ENCODE peak calls at places on chromosomes 3 and 15, in seven cellular contexts. F is IMR-90, G is H9, K is neuronal stem cell, O is trophoblast cell, B is mesendoderm, H is H1. T is an unnamed sample.

GRCh38 chr3:193744048-193744821 is 151.2 kb downstream of the OPA1 start:
- DNase-seq in F (no peak), G (no peak), K (no peak), O (no peak), B (peak), H (no peak), T (peak)

GRCh38 chr3:152302521-152303021 is 33.8 kb downstream of the MBNL1 start:
- DNase-seq in F (peak), G (no peak), K (no peak), O (peak), B (no peak), H (no peak), T (peak)

GRCh38 chr15:85750807-85751730 is 43.7 kb downstream of the KLHL25 start:
- DNase-seq in F (no peak), G (peak), K (no peak), O (no peak), B (peak), H (peak), T (no peak)

GRCh38 chr3:150371741-150372254 is 36.3 kb upstream of the TSC22D2 start:
- DNase-seq in F (peak), G (no peak), K (peak), O (peak), B (peak), H (no peak), T (peak)

GRCh38 chr15:60649845-60650548 is 171.1 kb upstream of the ICE2 start:
- DNase-seq in F (peak), G (no peak), K (no peak), O (no peak), B (peak), H (no peak), T (peak)

GRCh38 chr15:74788716-74789151 is 6.9 kb downstream of the CSK start:
- DNase-seq in F (no peak), G (no peak), K (no peak), O (no peak), B (no peak), H (no peak), T (no peak)

GRCh38 chr3:42166214-42166613 is 75.1 kb downstream of the TRAK1 start:
- DNase-seq in F (no peak), G (no peak), K (no peak), O (no peak), B (no peak), H (no peak), T (no peak)

GRCh38 chr3:178663572-178663971 is 127.3 kb downstream of the KCNMB2 start:
- DNase-seq in F (no peak), G (no peak), K (no peak), O (no peak), B (no peak), H (no peak), T (no peak)

GRCh38 chr15:99446565-99447496 is 119.0 kb upstream of the MEF2A start:
- DNase-seq in F (no peak), G (peak), K (no peak), O (no peak), B (no peak), H (peak), T (no peak)

GRCh38 chr15:60392601-60392985 is 5.2 kb downstream of the ANXA2 start:
- DNase-seq in F (peak), G (no peak), K (no peak), O (peak), B (peak), H (no peak), T (peak)

GRCh38 chr3:65436580-65436979 is 602.1 kb downstream of the MAGI1 start:
- DNase-seq in F (no peak), G (no peak), K (no peak), O (no peak), B (peak), H (no peak), T (peak)

GRCh38 chr3:193132247-193132646 is 108.8 kb upstream of the PLAAT1 start:
- DNase-seq in F (no peak), G (no peak), K (no peak), O (no peak), B (no peak), H (no peak), T (no peak)

GRCh38 chr15:56989411-56989924 is 71.0 kb downstream of the TCF12 start:
- DNase-seq in F (peak), G (no peak), K (no peak), O (no peak), B (no peak), H (no peak), T (peak)

GRCh38 chr3:189908646-189909045 is 212.1 kb downstream of the P3H2 start:
- DNase-seq in F (peak), G (no peak), K (no peak), O (peak), B (peak), H (no peak), T (peak)

GRCh38 chr3:177530908-177531307 is 333.6 kb upstream of the TBL1XR1 start:
- DNase-seq in F (no peak), G (no peak), K (no peak), O (no peak), B (no peak), H (no peak), T (no peak)

GRCh38 chr3:102200126-102200525 is 234.7 kb upstream of the ZPLD1 start:
- DNase-seq in F (peak), G (no peak), K (no peak), O (no peak), B (no peak), H (no peak), T (peak)

GRCh38 chr3:49124991-49125670 is 4.5 kb upstream of the USP19 start:
- DNase-seq in F (peak), G (no peak), K (no peak), O (no peak), B (peak), H (peak), T (no peak)

GRCh38 chr3:8879347-8879944 is 83.8 kb downstream of the RAD18 start:
- DNase-seq in F (no peak), G (no peak), K (no peak), O (peak), B (peak), H (no peak), T (no peak)

GRCh38 chr3:112699436-112699978 is 58.6 kb upstream of the CCDC80 start:
- DNase-seq in F (peak), G (no peak), K (no peak), O (peak), B (peak), H (no peak), T (peak)

GRCh38 chr3:71064976-71065763 is 518.4 kb downstream of the FOXP1 start:
- DNase-seq in F (peak), G (peak), K (peak), O (peak), B (peak), H (peak), T (peak)

GRCh38 chr15:48221885-48222284 is 15.8 kb downstream of the SLC12A1 start:
- DNase-seq in F (no peak), G (no peak), K (no peak), O (peak), B (no peak), H (no peak), T (no peak)

GRCh38 chr3:47016934-47017435 is 37.5 kb downstream of the NBEAL2 start:
- DNase-seq in F (peak), G (no peak), K (no peak), O (no peak), B (no peak), H (no peak), T (peak)

GRCh38 chr15:100097342-100097899 is 244.4 kb downstream of the ADAMTS17 start:
- DNase-seq in F (no peak), G (no peak), K (no peak), O (no peak), B (no peak), H (no peak), T (no peak)

GRCh38 chr3:19231792-19232461 is 83.6 kb downstream of the KCNH8 start:
- DNase-seq in F (no peak), G (no peak), K (no peak), O (no peak), B (no peak), H (no peak), T (no peak)

GRCh38 chr3:65233561-65233960 is 545.8 kb upstream of the ADAMTS9 start:
- DNase-seq in F (no peak), G (no peak), K (no peak), O (no peak), B (no peak), H (no peak), T (peak)

GRCh38 chr3:147159141-147159540 is 247.2 kb downstream of the ZIC4 start:
- DNase-seq in F (no peak), G (no peak), K (no peak), O (no peak), B (peak), H (no peak), T (no peak)

GRCh38 chr15:92111756-92112155 is 258.2 kb downstream of the SLCO3A1 start:
- DNase-seq in F (no peak), G (no peak), K (no peak), O (no peak), B (no peak), H (no peak), T (no peak)

GRCh38 chr15:92109485-92109884 is 256.0 kb downstream of the SLCO3A1 start:
- DNase-seq in F (no peak), G (no peak), K (no peak), O (no peak), B (no peak), H (no peak), T (no peak)

GRCh38 chr15:92113832-92114231 is 260.3 kb downstream of the SLCO3A1 start:
- DNase-seq in F (no peak), G (peak), K (no peak), O (no peak), B (no peak), H (no peak), T (no peak)

GRCh38 chr15:92112711-92113110 is 259.2 kb downstream of the SLCO3A1 start:
- DNase-seq in F (no peak), G (no peak), K (no peak), O (no peak), B (no peak), H (no peak), T (no peak)

DNA sequence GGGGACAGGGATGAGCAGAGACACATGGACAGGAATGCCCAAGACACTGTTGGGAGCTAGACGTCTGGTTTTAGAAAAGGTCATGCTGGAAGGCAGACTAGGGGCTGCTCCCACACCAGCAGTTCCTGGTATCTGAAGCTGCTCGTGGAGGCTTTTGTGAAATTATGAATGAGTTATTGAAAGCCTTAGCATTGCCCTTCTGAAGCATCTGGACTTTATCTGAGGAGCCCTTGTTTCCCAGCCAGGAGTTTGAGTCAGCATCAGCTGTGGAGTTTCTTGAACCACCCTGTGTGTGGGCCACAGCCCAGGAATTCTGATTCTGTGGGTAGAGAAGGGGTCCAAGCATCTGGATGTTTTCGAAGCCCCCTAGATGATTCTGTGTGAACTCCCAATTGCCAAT is 258.7 kb downstream of the SLCO3A1 start:
- DNase-seq in F (peak), G (no peak), K (no peak), O (no peak), B (no peak), H (no peak), T (no peak)
- H2BK120ac ChIP-seq in F (no peak), G (no peak), K (no peak), O (no peak), B (no peak), H (no peak), T (no peak)

GRCh38 chr3:68808563-68808962 is 123.8 kb downstream of the TAFA4 start:
- DNase-seq in F (no peak), G (no peak), K (no peak), O (no peak), B (no peak), H (no peak), T (no peak)
- H2BK120ac ChIP-seq in F (no peak), G (no peak), K (no peak), O (no peak), B (no peak), H (no peak), T (no peak)

DNA sequence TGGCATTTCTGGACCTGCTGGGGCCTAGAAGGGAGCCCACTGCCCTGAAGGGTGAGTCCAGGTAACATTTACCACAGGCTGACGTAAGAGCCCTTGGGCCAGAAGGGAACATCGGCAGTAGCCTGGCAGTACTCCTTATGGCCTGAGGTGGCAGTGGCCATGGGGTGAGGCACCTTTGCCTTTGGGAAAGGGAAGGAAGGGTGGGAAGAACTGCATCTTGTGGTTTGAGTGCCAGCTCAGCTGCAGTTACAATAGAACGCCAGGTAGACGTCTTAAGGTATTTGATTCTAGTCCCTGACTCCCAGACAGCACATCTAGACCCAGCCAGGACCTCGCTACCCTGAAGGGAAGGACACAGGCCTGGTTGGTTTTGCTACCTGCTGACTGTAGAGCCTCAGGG is 104.9 kb downstream of the SOX14 start:
- DNase-seq in F (no peak), G (no peak), K (no peak), O (peak), B (no peak), H (no peak), T (no peak)
- H2BK120ac ChIP-seq in F (no peak), G (no peak), K (no peak), O (no peak), B (no peak), H (no peak), T (no peak)

DNA sequence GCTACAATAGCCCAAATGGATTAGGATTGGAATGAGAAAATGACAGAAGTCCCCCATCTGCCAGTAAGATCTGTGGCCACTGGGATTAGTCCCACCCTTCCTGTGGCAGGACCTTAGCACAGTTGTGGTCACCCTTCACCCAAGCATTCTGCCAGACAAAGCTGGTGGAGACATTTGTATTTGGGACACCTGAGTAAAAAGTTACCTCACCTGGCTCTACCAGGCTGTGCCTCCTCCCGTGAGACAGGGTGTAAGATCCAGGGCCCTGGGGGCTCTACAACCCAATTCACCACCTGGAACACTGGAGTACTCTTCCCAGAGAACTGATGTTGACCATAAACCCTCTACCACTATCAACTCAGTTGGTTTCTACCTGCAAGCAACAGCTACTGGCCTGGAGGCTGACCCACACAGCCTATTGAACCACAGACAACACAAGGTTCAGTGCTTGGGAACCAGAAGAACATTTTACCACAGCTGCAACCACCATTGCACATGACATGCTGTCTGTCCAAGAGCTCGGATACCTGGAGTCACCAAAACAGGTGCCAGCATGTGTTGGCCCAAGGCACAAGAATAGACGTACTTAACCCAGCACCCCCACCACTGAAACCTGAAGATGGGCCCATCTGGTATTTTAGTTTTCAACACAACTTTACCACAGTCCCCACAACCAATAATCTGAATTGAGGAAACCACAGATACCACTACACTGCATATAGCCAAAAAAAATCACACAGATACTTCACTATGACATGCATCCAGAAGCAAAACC is 1686.7 kb downstream of the SI start:
- DNase-seq in F (no peak), G (no peak), K (no peak), O (no peak), B (no peak), H (no peak), T (no peak)
- H2BK120ac ChIP-seq in F (no peak), G (no peak), K (no peak), O (no peak), B (no peak), H (no peak), T (no peak)

DNA sequence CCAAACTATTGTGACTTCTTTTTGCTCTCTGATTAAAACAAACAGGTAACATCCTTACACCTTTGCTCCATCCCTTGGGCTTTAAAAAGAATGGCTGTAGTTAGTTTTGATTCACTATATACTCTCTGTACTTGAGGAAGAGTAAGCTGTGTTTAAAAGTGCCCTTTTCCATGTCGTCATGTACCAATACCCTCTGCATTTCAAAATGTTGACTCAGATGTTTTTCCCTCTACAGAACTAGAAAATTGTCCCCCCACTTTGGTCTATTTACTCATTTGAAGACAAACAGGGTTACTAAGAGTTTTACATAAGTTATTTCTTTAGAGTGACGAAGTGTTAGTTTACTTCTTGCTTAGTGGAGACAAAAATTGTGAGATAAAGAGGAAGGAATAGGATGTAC is 62.7 kb downstream of the TASOR start:
- DNase-seq in F (peak), G (no peak), K (no peak), O (no peak), B (no peak), H (no peak), T (peak)
- H2BK120ac ChIP-seq in F (no peak), G (no peak), K (no peak), O (no peak), B (no peak), H (no peak), T (no peak)

DNA sequence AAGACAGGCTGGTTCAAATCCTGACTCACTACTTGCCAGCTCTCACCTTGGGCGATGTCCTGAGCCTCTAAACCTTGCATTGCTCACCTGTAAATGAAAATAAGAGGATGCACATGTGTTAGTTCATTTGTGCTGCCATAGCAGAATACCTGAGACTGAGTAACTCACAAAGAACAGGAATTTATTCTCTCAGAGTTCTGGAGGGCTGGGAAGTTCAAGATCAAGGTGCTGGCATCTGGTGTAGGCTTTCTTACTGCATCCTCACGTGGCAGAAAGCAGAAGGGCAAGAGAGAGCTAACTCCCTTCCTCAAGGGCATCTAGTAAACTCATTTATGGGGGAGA is 222.7 kb downstream of the MTHFS start:
- DNase-seq in F (no peak), G (no peak), K (no peak), O (no peak), B (no peak), H (no peak), T (no peak)
- H2BK120ac ChIP-seq in F (peak), G (no peak), K (no peak), O (no peak), B (no peak), H (no peak), T (no peak)

GRCh38 chr3:113896930-113897329 is 50.9 kb upstream of the ZDHHC23 start:
- DNase-seq in F (no peak), G (no peak), K (no peak), O (peak), B (no peak), H (no peak), T (no peak)
- H2BK120ac ChIP-seq in F (no peak), G (no peak), K (no peak), O (no peak), B (no peak), H (no peak), T (no peak)